ENCODE peak calls at places on chromosomes 4 and X, in ten cellular contexts. T is A673; N is body of pancreas; K is fibroblast of lung; V is pancreas; M is hepatocyte; D is ovary; G is CD4-positive, alpha-beta T cell; L is H9; A is heart right ventricle. S is an unnamed sample. For H3K27me3, the result is how much of the 10 kb centered on the place peaks cover.

GRCh38 chr4:178215309-178215708 is 773.1 kb upstream of the AGA start:
- DNase-seq in D (no peak), A (no peak), K (no peak), G (no peak), L (no peak), T (no peak), V (no peak), N (no peak), M (no peak), S (no peak)

GRCh38 chr4:107956011-107956410 is 24.7 kb downstream of the CYP2U1 start:
- DNase-seq in M (no peak), A (no peak), G (no peak), V (no peak), N (no peak), D (no peak), L (no peak), T (no peak), K (no peak), S (peak)

GRCh38 chr4:7648813-7649395 is 214.2 kb upstream of the PSAPL1 start:
- DNase-seq in L (no peak), M (no peak), G (no peak), A (no peak), N (no peak), K (no peak), T (no peak), V (no peak), D (no peak), S (no peak)

GRCh38 chr4:188160406-188160805 is 21.2 kb downstream of the TRIML1 start:
- DNase-seq in D (no peak), M (peak), A (no peak), V (no peak), T (no peak), K (no peak), G (no peak), N (no peak), L (no peak), S (no peak)

GRCh38 chr4:9143421-9144080 is 26.7 kb upstream of the FAM90A26 start:
- DNase-seq in A (no peak), G (no peak), K (no peak), M (no peak), N (no peak), T (no peak), D (no peak), L (no peak), V (no peak), S (no peak)

GRCh38 chr4:61246003-61246402 is 45.9 kb downstream of the ADGRL3 start:
- DNase-seq in T (no peak), A (no peak), L (no peak), G (no peak), V (no peak), K (no peak), M (no peak), N (no peak), D (no peak), S (no peak)

GRCh38 chr4:106530816-106531215 is 162.2 kb upstream of the GIMD1 start:
- DNase-seq in A (no peak), T (no peak), G (no peak), K (peak), D (no peak), M (no peak), L (no peak), V (no peak), N (no peak), S (no peak)

GRCh38 chr4:163697121-163697520 is 202.6 kb downstream of the TMA16 start:
- DNase-seq in M (no peak), D (no peak), G (no peak), T (no peak), K (peak), V (no peak), A (no peak), L (no peak), N (no peak), S (peak)

GRCh38 chr4:109275346-109275745 is 27.1 kb downstream of the COL25A1 start:
- DNase-seq in T (no peak), L (no peak), K (no peak), M (no peak), N (no peak), A (no peak), G (no peak), D (no peak), V (no peak), S (no peak)

GRCh38 chr4:65845169-65845568 is 174.9 kb upstream of the EPHA5 start:
- DNase-seq in K (peak), D (no peak), A (no peak), V (no peak), L (no peak), G (no peak), M (no peak), T (no peak), N (no peak), S (no peak)

GRCh38 chr4:95386410-95386809 is 162.4 kb downstream of the UNC5C start:
- DNase-seq in K (no peak), A (no peak), G (no peak), M (no peak), V (no peak), T (no peak), L (no peak), N (no peak), D (no peak), S (no peak)

GRCh38 chrX:118218940-118219339 is 102.3 kb upstream of the KLHL13 start:
- DNase-seq in T (no peak), M (no peak), V (no peak), N (no peak), K (no peak), A (no peak), D (no peak), L (no peak), G (no peak), S (no peak)

GRCh38 chrX:118723376-118723775 is 4.0 kb upstream of the IL13RA1 start:
- DNase-seq in K (no peak), N (no peak), M (no peak), D (no peak), A (no peak), G (no peak), T (no peak), V (no peak), L (no peak), S (no peak)

GRCh38 chr4:59374416-59374815 is 1825.7 kb upstream of the ADGRL3 start:
- DNase-seq in L (no peak), G (no peak), D (no peak), T (no peak), K (no peak), V (no peak), N (no peak), A (no peak), M (no peak), S (no peak)

GRCh38 chrX:132219343-132219768 is at the start of gene RAP2C:
- DNase-seq in D (peak), G (peak), V (peak), L (peak), N (peak), A (peak), T (peak), K (peak), M (peak), S (peak)

GRCh38 chr4:3406021-3406420 is 35.7 kb upstream of the HGFAC start:
- DNase-seq in D (no peak), A (no peak), N (no peak), L (peak), V (no peak), M (no peak), G (no peak), T (no peak), K (no peak), S (no peak)

GRCh38 chr4:145939241-145939640 is 618 bp upstream of the ZNF827 start:
- DNase-seq in K (peak), D (no peak), M (no peak), L (no peak), A (no peak), G (no peak), T (no peak), V (no peak), N (no peak), S (no peak)

GRCh38 chrX:19792412-19792811 is 95.0 kb downstream of the SH3KBP1 start:
- DNase-seq in A (no peak), L (no peak), K (no peak), V (no peak), D (no peak), N (no peak), T (no peak), G (no peak), M (no peak), S (no peak)

GRCh38 chrX:55754861-55755294 is 37.3 kb downstream of the RRAGB start:
- DNase-seq in G (no peak), D (no peak), A (no peak), T (no peak), K (no peak), V (no peak), L (no peak), M (no peak), N (no peak), S (no peak)

GRCh38 chr4:81404294-81404693 is 67.4 kb downstream of the RASGEF1B start:
- DNase-seq in V (no peak), G (no peak), A (no peak), N (no peak), D (no peak), T (no peak), M (no peak), L (no peak), K (no peak), S (no peak)

DNA sequence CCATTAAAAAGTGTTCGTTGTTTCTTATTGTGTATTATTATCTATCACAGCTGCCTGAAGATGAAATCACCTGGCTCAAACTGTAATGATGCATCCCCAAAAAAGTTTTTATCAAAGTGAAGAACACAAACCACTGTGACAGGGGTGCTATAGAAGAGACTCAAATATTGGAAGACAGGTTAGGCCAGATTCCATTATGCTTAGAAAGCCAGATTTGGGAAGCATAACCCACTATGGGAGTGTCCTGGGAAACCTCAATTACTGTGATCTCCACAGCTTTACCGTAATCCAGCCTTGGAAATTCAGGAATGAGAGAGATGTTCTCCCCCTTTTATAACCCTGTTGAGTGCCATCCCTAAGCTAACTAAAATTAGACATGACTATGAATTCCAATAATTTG is 114.2 kb downstream of the NWD2 start:
- DNase-seq in M (no peak), G (no peak), T (no peak), L (no peak), N (no peak), V (no peak), D (no peak), A (no peak), K (no peak), S (peak)
- TF ChIP-seq CTCF in M (no peak), G (no peak), T (no peak), L (no peak), N (no peak), V (no peak), D (no peak), A (no peak), K (no peak), S (no peak)

DNA sequence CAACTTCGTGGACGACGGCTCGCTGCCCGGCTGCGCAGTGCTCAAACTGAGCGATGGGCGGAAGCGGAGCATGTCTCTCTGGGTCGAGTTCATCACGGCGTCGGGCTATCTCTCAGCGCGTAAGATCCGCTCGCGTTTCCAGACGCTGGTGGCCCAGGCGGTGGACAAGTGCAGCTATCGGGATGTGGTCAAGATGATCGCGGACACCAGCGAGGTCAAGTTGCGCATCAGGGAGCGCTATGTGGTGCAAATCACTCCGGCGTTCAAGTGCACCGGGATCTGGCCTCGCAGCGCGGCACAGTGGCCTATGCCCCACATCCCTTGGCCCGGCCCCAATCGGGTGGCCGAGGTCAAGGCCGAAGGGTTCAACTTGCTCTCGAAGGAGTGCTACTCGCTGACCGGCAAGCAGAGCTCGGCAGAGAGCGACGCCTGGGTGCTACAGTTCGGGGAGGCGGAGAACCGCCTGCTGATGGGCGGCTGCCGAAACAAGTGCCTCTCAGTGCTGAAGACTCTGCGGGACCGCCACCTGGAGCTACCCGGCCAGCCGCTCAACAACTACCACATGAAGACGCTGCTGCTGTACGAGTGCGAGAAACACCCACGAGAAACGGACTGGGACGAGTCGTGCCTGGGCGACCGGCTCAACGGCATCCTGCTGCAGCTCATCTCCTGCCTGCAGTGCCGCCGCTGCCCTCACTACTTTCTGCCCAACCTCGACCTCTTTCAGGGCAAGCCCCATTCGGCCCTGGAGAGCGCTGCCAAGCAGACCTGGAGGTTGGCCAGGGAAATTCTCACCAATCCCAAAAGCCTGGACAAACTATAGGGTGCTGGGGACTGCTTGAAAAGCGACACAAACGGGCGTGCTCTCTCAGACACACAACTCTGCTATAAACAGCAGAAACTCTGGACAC is 1.6 kb downstream of the MAB21L2 start:
- DNase-seq in M (peak), V (no peak), N (no peak), A (peak), L (peak), D (no peak), T (no peak), G (no peak), K (peak), S (no peak)
- H3K27me3 ChIP-seq in M (half or more), V (under half), N (under half), A (half or more), L (under half), D (under half), T (under half), G (under half), K (under half), S (under half)

GRCh38 chrX:10484683-10485247 is 135.6 kb downstream of the MID1 start:
- DNase-seq in T (no peak), D (no peak), G (no peak), A (no peak), L (no peak), M (no peak), V (no peak), K (peak), N (no peak), S (peak)
- H3K27ac ChIP-seq in T (no peak), D (no peak), G (no peak), A (peak), L (peak), M (no peak), V (no peak), K (no peak), N (no peak), S (peak)

DNA sequence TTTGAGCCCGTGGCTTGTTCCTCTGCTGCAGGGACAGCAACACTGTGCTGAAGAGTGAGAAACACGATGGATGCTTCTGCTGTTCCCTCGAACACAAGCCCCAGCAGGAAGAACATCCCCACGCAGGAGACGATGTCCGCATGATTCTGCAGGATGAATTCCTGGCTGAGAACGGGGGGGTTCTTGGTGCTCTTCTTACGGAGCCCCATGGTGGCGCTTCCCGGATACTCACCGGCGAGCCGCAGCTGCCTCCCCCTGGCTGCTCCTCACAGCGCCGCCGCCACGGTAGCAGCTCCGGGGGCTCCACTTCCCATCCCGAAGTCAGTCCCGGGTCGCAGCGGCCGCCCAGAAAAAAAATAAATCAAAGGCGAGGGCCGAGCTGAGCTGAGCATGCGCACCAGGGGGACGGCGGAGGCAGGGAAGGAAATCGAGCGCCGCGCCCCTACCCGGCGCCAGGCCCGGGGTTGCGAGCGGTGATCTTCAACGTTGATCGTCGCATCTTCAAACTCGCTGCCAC is at the start of gene TRAM1L1:
- DNase-seq in G (no peak), L (peak), D (peak), A (peak), V (peak), T (peak), K (peak), M (peak), N (peak), S (peak)
- TF ChIP-seq CTCF in G (no peak), L (peak), D (no peak), A (peak), V (no peak), T (peak), K (no peak), M (peak), N (no peak), S (peak)

DNA sequence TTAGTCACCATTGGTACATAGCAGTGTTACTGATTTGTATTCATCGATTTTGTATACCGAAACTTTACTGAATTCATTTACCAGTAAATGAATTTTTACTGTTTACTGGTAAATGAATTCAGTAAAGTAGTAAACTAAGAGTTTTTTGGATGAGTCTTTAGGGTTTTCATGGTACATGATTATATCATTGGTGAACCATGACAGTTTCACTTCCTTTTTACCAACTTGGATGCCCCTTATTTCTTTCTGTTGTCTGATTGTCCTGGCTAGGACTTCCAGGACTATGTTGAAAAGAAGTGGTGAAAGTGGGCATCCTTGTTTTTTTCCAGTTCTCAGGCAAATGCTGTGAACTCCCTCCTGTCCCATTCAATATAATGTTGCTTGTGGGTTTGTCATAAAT is 494.9 kb downstream of the GALNTL6 start:
- DNase-seq in A (no peak), V (no peak), D (no peak), N (no peak), L (no peak), G (no peak), K (no peak), T (no peak), M (no peak), S (no peak)
- H3K27me3 ChIP-seq in A (under half), V (under half), D (under half), N (under half), L (under half), G (under half), K (under half), T (under half), M (under half), S (under half)

GRCh38 chr4:184310171-184310567 is 92.5 kb upstream of the ENPP6 start:
- DNase-seq in A (peak), M (no peak), T (no peak), K (no peak), V (no peak), G (peak), L (peak), N (peak), D (no peak), S (no peak)
- H3K27ac ChIP-seq in A (no peak), M (no peak), T (no peak), K (no peak), V (no peak), G (no peak), L (no peak), N (no peak), D (no peak), S (no peak)

DNA sequence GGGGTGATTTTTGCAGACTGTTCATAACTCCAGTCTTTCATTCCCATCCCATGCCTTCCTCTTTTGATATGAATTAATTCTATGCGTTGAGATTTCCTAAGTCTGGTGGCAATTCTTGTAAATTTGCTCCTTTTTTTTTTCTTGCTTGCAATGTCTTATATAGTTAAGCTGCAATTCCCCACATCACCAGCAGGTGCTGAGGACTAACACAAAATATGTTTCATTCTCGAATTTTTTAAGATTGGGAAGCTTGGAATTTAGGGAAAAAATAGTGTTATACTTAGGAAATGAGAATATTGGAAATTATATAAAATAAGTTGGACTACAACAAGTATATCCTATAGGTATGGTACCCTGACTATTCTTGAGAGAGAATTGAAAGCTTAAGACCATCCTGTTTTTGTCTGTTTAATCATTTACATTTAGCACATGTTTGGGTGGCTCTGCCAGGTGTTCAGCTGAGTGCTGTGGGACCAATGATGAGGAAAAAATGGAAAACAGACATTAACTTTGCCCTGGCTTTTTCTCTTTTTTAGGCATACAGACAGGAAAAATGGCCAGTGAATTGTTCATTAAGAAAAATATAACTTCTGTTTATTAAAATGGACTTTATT is 30.2 kb downstream of the AFF2 start:
- DNase-seq in D (no peak), K (peak), A (no peak), T (peak), L (no peak), M (peak), G (no peak), N (peak), V (no peak), S (no peak)
- TF ChIP-seq CTCF in D (no peak), K (peak), A (peak), T (peak), L (peak), M (peak), G (peak), N (peak), V (peak), S (peak)

DNA sequence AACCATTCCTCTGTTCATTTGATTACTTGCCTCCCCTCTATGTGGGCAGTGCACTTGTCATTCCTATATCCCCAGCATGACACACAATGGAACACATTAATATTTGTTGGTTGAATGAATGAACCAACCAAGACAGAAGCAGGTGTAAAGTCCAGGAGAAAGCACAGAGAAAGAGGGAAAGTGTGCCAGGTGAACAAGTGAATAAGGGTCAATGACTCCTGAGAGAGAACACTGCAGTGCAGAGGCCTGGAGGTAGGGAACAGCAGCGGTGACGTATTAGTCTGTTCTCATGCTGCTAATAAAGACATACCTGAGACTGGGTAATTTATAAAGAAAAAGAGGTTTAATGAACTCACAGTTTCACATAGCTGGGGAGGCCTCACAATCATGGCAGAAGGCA is 53.1 kb downstream of the USP46 start:
- DNase-seq in M (no peak), G (no peak), D (no peak), L (no peak), V (no peak), K (no peak), N (no peak), T (no peak), A (no peak), S (no peak)
- H3K27me3 ChIP-seq in M (under half), G (under half), D (under half), L (under half), V (under half), K (under half), N (under half), T (under half), A (under half), S (under half)

GRCh38 chrX:14073158-14073557 is 43.5 kb upstream of the GEMIN8 start:
- DNase-seq in M (no peak), N (no peak), L (no peak), K (no peak), G (no peak), D (no peak), A (no peak), T (no peak), V (no peak), S (no peak)
- H3K27ac ChIP-seq in M (no peak), N (no peak), L (no peak), K (no peak), G (no peak), D (no peak), A (no peak), T (no peak), V (no peak), S (no peak)

GRCh38 chr4:37682701-37683401 is 3.3 kb downstream of the RELL1 start:
- DNase-seq in V (no peak), L (no peak), T (no peak), G (no peak), D (no peak), K (no peak), A (no peak), M (peak), N (no peak), S (no peak)
- TF ChIP-seq CTCF in V (no peak), L (no peak), T (no peak), G (no peak), D (no peak), K (no peak), A (peak), M (peak), N (no peak), S (peak)